ENCODE peak calls at places on chromosome 5, in four cellular contexts. One of them, this sample, is unnamed.

GRCh38 chr5:17258429-17258828 is 41.0 kb downstream of the BASP1 start:
- DNase-seq in mammary epithelial cell: peak; percentile 35
- DNase-seq in PC-3: peak; percentile 98
- DNase-seq in keratinocyte: no peak
- DNase-seq in this sample: peak; percentile 65

GRCh38 chr5:170105643-170106611 is at the start of gene FOXI1:
- DNase-seq in PC-3: no peak
- DNase-seq in keratinocyte: no peak
- DNase-seq in mammary epithelial cell: no peak
- DNase-seq in this sample: no peak

GRCh38 chr5:105503950-105504349 is 1941.4 kb upstream of the NUDT12 start:
- DNase-seq in mammary epithelial cell: peak; percentile 1
- DNase-seq in keratinocyte: no peak
- DNase-seq in PC-3: peak; percentile 54
- DNase-seq in this sample: peak; percentile 18

GRCh38 chr5:148653271-148653839 is 972 bp downstream of the HTR4 start:
- DNase-seq in PC-3: no peak
- DNase-seq in keratinocyte: no peak
- DNase-seq in mammary epithelial cell: no peak
- DNase-seq in this sample: no peak

GRCh38 chr5:134084570-134084969 is 29.9 kb upstream of the TCF7 start:
- DNase-seq in PC-3: no peak
- DNase-seq in keratinocyte: no peak
- DNase-seq in mammary epithelial cell: no peak
- DNase-seq in this sample: peak; percentile 29

GRCh38 chr5:179773686-179774040 is 20.1 kb upstream of the LTC4S start:
- DNase-seq in keratinocyte: no peak
- DNase-seq in PC-3: no peak
- DNase-seq in mammary epithelial cell: no peak
- DNase-seq in this sample: no peak

GRCh38 chr5:177364159-177364962 is 6.6 kb downstream of the RGS14 start:
- DNase-seq in keratinocyte: no peak
- DNase-seq in PC-3: no peak
- DNase-seq in mammary epithelial cell: no peak
- DNase-seq in this sample: no peak

GRCh38 chr5:130227699-130228098 is 323.4 kb downstream of the CHSY3 start:
- DNase-seq in mammary epithelial cell: no peak
- DNase-seq in keratinocyte: no peak
- DNase-seq in PC-3: no peak
- DNase-seq in this sample: no peak

GRCh38 chr5:173582198-173583092 is 34.0 kb downstream of the BOD1 start:
- DNase-seq in PC-3: no peak
- DNase-seq in mammary epithelial cell: no peak
- DNase-seq in keratinocyte: no peak
- DNase-seq in this sample: peak; percentile 9

GRCh38 chr5:179436321-179437122 is 91.3 kb upstream of the ADAMTS2 start:
- DNase-seq in PC-3: no peak
- DNase-seq in keratinocyte: no peak
- DNase-seq in mammary epithelial cell: no peak
- DNase-seq in this sample: no peak

GRCh38 chr5:127041571-127041970 is 11.2 kb upstream of the MARCHF3 start:
- DNase-seq in keratinocyte: no peak
- DNase-seq in PC-3: peak; percentile 44
- DNase-seq in mammary epithelial cell: peak; percentile 37
- DNase-seq in this sample: peak; percentile 33

GRCh38 chr5:159316519-159317383 is 13.5 kb downstream of the IL12B start:
- DNase-seq in PC-3: peak; percentile 55
- DNase-seq in mammary epithelial cell: peak; percentile 39
- DNase-seq in keratinocyte: no peak
- DNase-seq in this sample: peak; percentile 57

GRCh38 chr5:127739807-127740384 is 36.7 kb downstream of the CCDC192 start:
- DNase-seq in mammary epithelial cell: no peak
- DNase-seq in PC-3: no peak
- DNase-seq in keratinocyte: no peak
- DNase-seq in this sample: no peak

GRCh38 chr5:41517909-41518308 is 7.5 kb upstream of the PLCXD3 start:
- DNase-seq in PC-3: peak; percentile 46
- DNase-seq in keratinocyte: no peak
- DNase-seq in mammary epithelial cell: no peak
- DNase-seq in this sample: peak; percentile 39

GRCh38 chr5:74251106-74252032 is 389.2 kb downstream of the ENC1 start:
- DNase-seq in mammary epithelial cell: peak; percentile 98
- DNase-seq in PC-3: peak; percentile 91
- DNase-seq in keratinocyte: peak; percentile 84
- DNase-seq in this sample: peak; percentile 86

GRCh38 chr5:79561525-79561893 is 47.6 kb upstream of the HOMER1 start:
- DNase-seq in mammary epithelial cell: no peak
- DNase-seq in keratinocyte: no peak
- DNase-seq in PC-3: no peak
- DNase-seq in this sample: no peak

GRCh38 chr5:127567026-127567768 is 49.8 kb downstream of the PRRC1 start:
- DNase-seq in keratinocyte: no peak
- DNase-seq in mammary epithelial cell: no peak
- DNase-seq in PC-3: no peak
- DNase-seq in this sample: no peak

GRCh38 chr5:93285461-93285860 is 295.6 kb downstream of the NR2F1-AS1 start:
- DNase-seq in PC-3: peak; percentile 33
- DNase-seq in mammary epithelial cell: no peak
- DNase-seq in keratinocyte: no peak
- DNase-seq in this sample: peak; percentile 10

GRCh38 chr5:92309336-92309991 is 926.3 kb upstream of the ARRDC3 start:
- DNase-seq in mammary epithelial cell: peak; percentile 1
- DNase-seq in keratinocyte: no peak
- DNase-seq in PC-3: peak; percentile 61
- DNase-seq in this sample: peak; percentile 78

GRCh38 chr5:173090626-173091025 is 34.5 kb downstream of the CREBRF start:
- DNase-seq in keratinocyte: no peak
- DNase-seq in PC-3: no peak
- DNase-seq in mammary epithelial cell: no peak
- DNase-seq in this sample: no peak

GRCh38 chr5:126339215-126339805 is 83.9 kb upstream of the GRAMD2B start:
- DNase-seq in keratinocyte: no peak
- DNase-seq in mammary epithelial cell: peak; percentile 57
- DNase-seq in PC-3: peak; percentile 82
- DNase-seq in this sample: peak; percentile 83

GRCh38 chr5:79844571-79844970 is 146.5 kb downstream of the MTX3 start:
- DNase-seq in PC-3: no peak
- DNase-seq in mammary epithelial cell: no peak
- DNase-seq in keratinocyte: no peak
- DNase-seq in this sample: no peak

GRCh38 chr5:178483620-178484019 is 106.6 kb downstream of the COL23A1 start:
- DNase-seq in mammary epithelial cell: no peak
- DNase-seq in keratinocyte: no peak
- DNase-seq in PC-3: no peak
- DNase-seq in this sample: no peak

GRCh38 chr5:31161772-31162171 is 31.7 kb upstream of the CDH6 start:
- DNase-seq in mammary epithelial cell: no peak
- DNase-seq in keratinocyte: no peak
- DNase-seq in PC-3: peak; percentile 13
- DNase-seq in this sample: no peak

GRCh38 chr5:102760815-102761214 is 5.7 kb downstream of the PAM start:
- DNase-seq in mammary epithelial cell: no peak
- DNase-seq in keratinocyte: no peak
- DNase-seq in PC-3: no peak
- DNase-seq in this sample: peak; percentile 65

GRCh38 chr5:91938441-91938840 is 555.3 kb upstream of the ARRDC3 start:
- DNase-seq in PC-3: no peak
- DNase-seq in mammary epithelial cell: no peak
- DNase-seq in keratinocyte: no peak
- DNase-seq in this sample: peak; percentile 43

GRCh38 chr5:172903790-172904189 is 55.4 kb upstream of the RPL26L1 start:
- DNase-seq in PC-3: peak; percentile 94
- DNase-seq in keratinocyte: peak; percentile 95
- DNase-seq in mammary epithelial cell: peak; percentile 94
- DNase-seq in this sample: peak; percentile 95

GRCh38 chr5:128682669-128683068 is 144.6 kb upstream of the FBN2 start:
- DNase-seq in mammary epithelial cell: no peak
- DNase-seq in PC-3: no peak
- DNase-seq in keratinocyte: no peak
- DNase-seq in this sample: no peak

GRCh38 chr5:74641014-74641777 is 668 bp upstream of the ENC1 start:
- DNase-seq in keratinocyte: no peak
- DNase-seq in PC-3: peak; percentile 89
- DNase-seq in mammary epithelial cell: peak; percentile 84
- DNase-seq in this sample: peak; percentile 86

GRCh38 chr5:170635706-170636105 is 131.9 kb downstream of the KCNIP1 start:
- DNase-seq in mammary epithelial cell: no peak
- DNase-seq in keratinocyte: no peak
- DNase-seq in PC-3: no peak
- DNase-seq in this sample: no peak

GRCh38 chr5:89827388-89827787 is 582.2 kb downstream of the CETN3 start:
- DNase-seq in PC-3: no peak
- DNase-seq in keratinocyte: no peak
- DNase-seq in mammary epithelial cell: no peak
- DNase-seq in this sample: no peak

GRCh38 chr5:31638748-31639418 is at the start of gene PDZD2:
- DNase-seq in mammary epithelial cell: peak; percentile 62
- DNase-seq in keratinocyte: no peak
- DNase-seq in PC-3: peak; percentile 68
- DNase-seq in this sample: peak; percentile 66

GRCh38 chr5:33343661-33344327 is 97.0 kb upstream of the TARS1 start:
- DNase-seq in mammary epithelial cell: peak; percentile 73
- DNase-seq in keratinocyte: peak; percentile 49
- DNase-seq in PC-3: peak; percentile 91
- DNase-seq in this sample: peak; percentile 93

GRCh38 chr5:41009228-41009627 is 61.9 kb downstream of the MROH2B start:
- DNase-seq in mammary epithelial cell: peak; percentile 68
- DNase-seq in PC-3: peak; percentile 99
- DNase-seq in keratinocyte: no peak
- DNase-seq in this sample: peak; percentile 20

GRCh38 chr5:145762833-145763232 is 72.3 kb downstream of the PRELID2 start:
- DNase-seq in keratinocyte: no peak
- DNase-seq in PC-3: no peak
- DNase-seq in mammary epithelial cell: no peak
- DNase-seq in this sample: no peak

GRCh38 chr5:168174376-168174775 is 117.1 kb upstream of the WWC1 start:
- DNase-seq in PC-3: no peak
- DNase-seq in keratinocyte: no peak
- DNase-seq in mammary epithelial cell: no peak
- DNase-seq in this sample: peak; percentile 6

GRCh38 chr5:153711755-153712154 is 221.3 kb downstream of the GRIA1 start:
- DNase-seq in keratinocyte: no peak
- DNase-seq in PC-3: no peak
- DNase-seq in mammary epithelial cell: no peak
- DNase-seq in this sample: peak; percentile 5

DNA sequence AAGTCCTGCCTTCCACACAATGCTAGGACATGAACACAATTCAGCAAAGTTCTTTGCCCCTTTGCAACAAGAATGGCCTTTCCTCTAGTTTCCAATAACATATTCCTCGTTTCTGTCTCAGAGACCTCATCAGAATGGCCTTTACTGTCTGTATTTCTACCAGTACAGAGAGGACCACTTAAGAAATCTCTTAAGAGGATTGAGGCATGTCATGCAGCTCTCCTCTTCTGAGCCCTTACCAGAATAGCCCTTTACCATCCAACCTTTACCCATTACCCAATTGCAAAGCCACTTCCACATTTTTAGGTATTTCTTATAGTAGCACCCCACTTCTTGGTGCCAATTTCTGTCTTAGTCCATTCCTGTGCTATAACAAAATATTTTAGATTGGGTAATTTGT is 20.3 kb downstream of the TNPO1 start:
- DNase-seq in mammary epithelial cell: no peak
- DNase-seq in PC-3: no peak
- DNase-seq in keratinocyte: no peak
- DNase-seq in this sample: no peak
- H4K20me1 ChIP-seq in mammary epithelial cell: no peaks in the 10 kb centered on the region
- H4K20me1 ChIP-seq in PC-3: no peaks in the 10 kb centered on the region
- H4K20me1 ChIP-seq in keratinocyte: no peaks in the 10 kb centered on the region
- H4K20me1 ChIP-seq in this sample: no peaks in the 10 kb centered on the region

GRCh38 chr5:142357469-142358090 is 32.8 kb upstream of the SPRY4 start:
- DNase-seq in keratinocyte: no peak
- DNase-seq in PC-3: no peak
- DNase-seq in mammary epithelial cell: no peak
- DNase-seq in this sample: peak; percentile 22

GRCh38 chr5:142356716-142357468 is 32.1 kb upstream of the SPRY4 start:
- DNase-seq in mammary epithelial cell: peak; percentile 79
- DNase-seq in PC-3: peak; percentile 82
- DNase-seq in keratinocyte: peak; percentile 33
- DNase-seq in this sample: peak; percentile 93

GRCh38 chr5:142358648-142359047 is 33.8 kb upstream of the SPRY4 start:
- DNase-seq in mammary epithelial cell: no peak
- DNase-seq in PC-3: no peak
- DNase-seq in keratinocyte: no peak
- DNase-seq in this sample: no peak

GRCh38 chr5:142356318-142356715 is 31.5 kb upstream of the SPRY4 start:
- DNase-seq in PC-3: no peak
- DNase-seq in keratinocyte: no peak
- DNase-seq in mammary epithelial cell: no peak
- DNase-seq in this sample: peak; percentile 83

DNA sequence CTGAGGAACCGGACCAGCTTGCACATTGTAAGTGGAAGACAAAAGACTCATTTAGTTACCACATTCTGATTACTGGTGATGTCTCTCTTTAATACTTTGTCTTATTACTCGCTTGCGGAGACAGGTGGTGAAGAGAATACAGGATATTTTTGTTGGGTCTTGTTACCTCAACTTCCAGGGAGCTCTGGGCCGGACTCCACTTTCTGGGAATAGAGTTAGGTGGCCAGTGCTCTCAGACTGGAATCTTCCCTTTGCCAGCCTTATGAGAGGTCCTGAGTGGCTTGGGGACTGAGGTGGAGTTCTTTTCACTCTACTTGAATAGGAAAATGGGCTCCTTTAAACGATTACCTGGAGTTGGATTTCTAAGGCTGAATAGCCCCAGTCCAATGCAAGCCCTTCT is 33.3 kb upstream of the SPRY4 start:
- DNase-seq in keratinocyte: no peak
- DNase-seq in PC-3: no peak
- DNase-seq in mammary epithelial cell: no peak
- DNase-seq in this sample: no peak
- H3K4me1 ChIP-seq in keratinocyte: peaks cover 21% of the 10 kb centered on the region
- H3K4me1 ChIP-seq in PC-3: peaks cover 31% of the 10 kb centered on the region
- H3K4me1 ChIP-seq in mammary epithelial cell: peaks cover 28% of the 10 kb centered on the region
- H3K4me1 ChIP-seq in this sample: peaks cover 13% of the 10 kb centered on the region

GRCh38 chr5:143083006-143083405 is 312.8 kb downstream of the ARHGAP26 start:
- DNase-seq in keratinocyte: no peak
- DNase-seq in mammary epithelial cell: no peak
- DNase-seq in PC-3: peak; percentile 52
- DNase-seq in this sample: no peak
- H3K9ac ChIP-seq in keratinocyte: no peak overlapping the region
- H3K9ac ChIP-seq in mammary epithelial cell: no peak overlapping the region
- H3K9ac ChIP-seq in PC-3: no peak overlapping the region
- H3K9ac ChIP-seq in this sample: no peak overlapping the region

DNA sequence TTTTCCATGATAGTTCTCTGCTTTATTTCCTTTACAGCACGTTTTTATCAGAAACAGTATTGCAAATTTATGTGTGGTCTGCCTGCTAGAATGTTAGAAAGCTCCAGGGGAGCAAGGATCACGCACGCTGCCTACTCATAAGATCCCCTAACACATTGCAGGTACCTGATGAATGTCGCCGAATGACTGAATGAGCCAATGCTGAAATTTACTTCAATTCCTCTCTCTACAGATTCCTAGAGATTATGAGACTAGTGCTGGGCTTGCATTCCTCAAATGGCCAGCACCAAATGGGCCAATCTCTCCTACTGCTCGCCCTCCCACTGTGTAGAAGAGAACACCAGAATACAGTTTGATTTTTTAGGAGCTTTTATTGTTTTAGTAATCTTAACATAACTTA is 25.6 kb downstream of the SPARC start:
- DNase-seq in mammary epithelial cell: no peak
- DNase-seq in PC-3: no peak
- DNase-seq in keratinocyte: no peak
- DNase-seq in this sample: no peak
- H4K20me1 ChIP-seq in mammary epithelial cell: no peaks in the 10 kb centered on the region
- H4K20me1 ChIP-seq in PC-3: no peaks in the 10 kb centered on the region
- H4K20me1 ChIP-seq in keratinocyte: no peaks in the 10 kb centered on the region
- H4K20me1 ChIP-seq in this sample: peaks cover under 1% of the 10 kb centered on the region

This sample was measured in fibroblast of lung.